ENCODE peak calls at places on chromosome 14, in seven cellular contexts. One of them, this sample, is unnamed.

GRCh38 chr14:39419272-39419671 is 13.0 kb downstream of the FBXO33 start:
- DNase-seq in HepG2: peak; percentile 35
- DNase-seq in H1: no peak
- DNase-seq in HCT116: no peak
- DNase-seq in K562: no peak
- DNase-seq in SK-N-SH: peak; percentile 6
- DNase-seq in GM12878: no peak
- DNase-seq in this sample: no peak

GRCh38 chr14:55412686-55413085 is 1.1 kb upstream of the ATG14 start:
- DNase-seq in HepG2: no peak
- DNase-seq in H1: no peak
- DNase-seq in HCT116: no peak
- DNase-seq in K562: no peak
- DNase-seq in SK-N-SH: no peak
- DNase-seq in GM12878: no peak
- DNase-seq in this sample: no peak

GRCh38 chr14:22265319-22266140 is 323.5 kb downstream of the DAD1 start:
- DNase-seq in HepG2: no peak
- DNase-seq in H1: no peak
- DNase-seq in HCT116: no peak
- DNase-seq in K562: no peak
- DNase-seq in SK-N-SH: no peak
- DNase-seq in GM12878: no peak
- DNase-seq in this sample: no peak

GRCh38 chr14:91835920-91836843 is 31.2 kb downstream of the TC2N start:
- DNase-seq in HepG2: no peak
- DNase-seq in H1: peak; percentile 92
- DNase-seq in HCT116: peak; percentile 56
- DNase-seq in K562: peak; percentile 89
- DNase-seq in SK-N-SH: peak; percentile 33
- DNase-seq in GM12878: no peak
- DNase-seq in this sample: no peak

GRCh38 chr14:31036552-31036951 is 10.4 kb upstream of the STRN3 start:
- DNase-seq in HepG2: no peak
- DNase-seq in H1: no peak
- DNase-seq in HCT116: no peak
- DNase-seq in K562: no peak
- DNase-seq in SK-N-SH: no peak
- DNase-seq in GM12878: no peak
- DNase-seq in this sample: no peak

GRCh38 chr14:22598099-22598895 is at the start of gene ABHD4:
- DNase-seq in HepG2: peak; percentile 79
- DNase-seq in H1: peak; percentile 92
- DNase-seq in HCT116: no peak
- DNase-seq in K562: peak; percentile 73
- DNase-seq in SK-N-SH: peak; percentile 89
- DNase-seq in GM12878: no peak
- DNase-seq in this sample: peak; percentile 79

GRCh38 chr14:75294649-75295033 is 16.0 kb downstream of the FOS start:
- DNase-seq in HepG2: no peak
- DNase-seq in H1: no peak
- DNase-seq in HCT116: no peak
- DNase-seq in K562: no peak
- DNase-seq in SK-N-SH: peak; percentile 66
- DNase-seq in GM12878: no peak
- DNase-seq in this sample: no peak

GRCh38 chr14:104805941-104806624 is 5.2 kb downstream of the ZBTB42 start:
- DNase-seq in HepG2: no peak
- DNase-seq in H1: no peak
- DNase-seq in HCT116: no peak
- DNase-seq in K562: no peak
- DNase-seq in SK-N-SH: peak; percentile 28
- DNase-seq in GM12878: no peak
- DNase-seq in this sample: no peak

GRCh38 chr14:90302529-90303303 is 29.0 kb downstream of the NRDE2 start:
- DNase-seq in HepG2: no peak
- DNase-seq in H1: no peak
- DNase-seq in HCT116: no peak
- DNase-seq in K562: no peak
- DNase-seq in SK-N-SH: no peak
- DNase-seq in GM12878: no peak
- DNase-seq in this sample: no peak

GRCh38 chr14:71319646-71320045 is 412.4 kb downstream of the PCNX1 start:
- DNase-seq in HepG2: no peak
- DNase-seq in H1: no peak
- DNase-seq in HCT116: no peak
- DNase-seq in K562: no peak
- DNase-seq in SK-N-SH: peak; percentile 22
- DNase-seq in GM12878: no peak
- DNase-seq in this sample: no peak

GRCh38 chr14:70821916-70822705 is 12.8 kb upstream of the MAP3K9 start:
- DNase-seq in HepG2: no peak
- DNase-seq in H1: peak; percentile 82
- DNase-seq in HCT116: no peak
- DNase-seq in K562: peak; percentile 27
- DNase-seq in SK-N-SH: peak; percentile 87
- DNase-seq in GM12878: no peak
- DNase-seq in this sample: peak; percentile 15

GRCh38 chr14:69712637-69713088 is 54.3 kb upstream of the SRSF5 start:
- DNase-seq in HepG2: no peak
- DNase-seq in H1: peak; percentile 69
- DNase-seq in HCT116: no peak
- DNase-seq in K562: no peak
- DNase-seq in SK-N-SH: no peak
- DNase-seq in GM12878: no peak
- DNase-seq in this sample: peak; percentile 41

GRCh38 chr14:94560782-94561655 is at the start of gene SERPINA4:
- DNase-seq in HepG2: peak; percentile 50
- DNase-seq in H1: no peak
- DNase-seq in HCT116: no peak
- DNase-seq in K562: no peak
- DNase-seq in SK-N-SH: no peak
- DNase-seq in GM12878: no peak
- DNase-seq in this sample: no peak

GRCh38 chr14:90491868-90492560 is 95.2 kb downstream of the CALM1 start:
- DNase-seq in HepG2: no peak
- DNase-seq in H1: no peak
- DNase-seq in HCT116: no peak
- DNase-seq in K562: no peak
- DNase-seq in SK-N-SH: peak; percentile 70
- DNase-seq in GM12878: no peak
- DNase-seq in this sample: no peak

GRCh38 chr14:77623201-77623600 is 6.8 kb upstream of the SPTLC2 start:
- DNase-seq in HepG2: no peak
- DNase-seq in H1: no peak
- DNase-seq in HCT116: no peak
- DNase-seq in K562: no peak
- DNase-seq in SK-N-SH: no peak
- DNase-seq in GM12878: no peak
- DNase-seq in this sample: no peak

GRCh38 chr14:92861856-92862807 is 60.8 kb upstream of the CHGA start:
- DNase-seq in HepG2: peak; percentile 30
- DNase-seq in H1: no peak
- DNase-seq in HCT116: no peak
- DNase-seq in K562: no peak
- DNase-seq in SK-N-SH: no peak
- DNase-seq in GM12878: no peak
- DNase-seq in this sample: no peak

GRCh38 chr14:101834387-101835165 is 73.1 kb downstream of the PPP2R5C start:
- DNase-seq in HepG2: no peak
- DNase-seq in H1: no peak
- DNase-seq in HCT116: no peak
- DNase-seq in K562: no peak
- DNase-seq in SK-N-SH: no peak
- DNase-seq in GM12878: no peak
- DNase-seq in this sample: no peak

GRCh38 chr14:101835166-101835557 is 73.7 kb downstream of the PPP2R5C start:
- DNase-seq in HepG2: no peak
- DNase-seq in H1: no peak
- DNase-seq in HCT116: no peak
- DNase-seq in K562: no peak
- DNase-seq in SK-N-SH: no peak
- DNase-seq in GM12878: no peak
- DNase-seq in this sample: no peak

GRCh38 chr14:101833045-101833444 is 71.5 kb downstream of the PPP2R5C start:
- DNase-seq in HepG2: no peak
- DNase-seq in H1: no peak
- DNase-seq in HCT116: no peak
- DNase-seq in K562: no peak
- DNase-seq in SK-N-SH: no peak
- DNase-seq in GM12878: no peak
- DNase-seq in this sample: no peak

GRCh38 chr14:101836131-101836530 is 74.6 kb downstream of the PPP2R5C start:
- DNase-seq in HepG2: no peak
- DNase-seq in H1: no peak
- DNase-seq in HCT116: no peak
- DNase-seq in K562: no peak
- DNase-seq in SK-N-SH: no peak
- DNase-seq in GM12878: no peak
- DNase-seq in this sample: peak; percentile 72

GRCh38 chr14:101835566-101835965 is 74.1 kb downstream of the PPP2R5C start:
- DNase-seq in HepG2: no peak
- DNase-seq in H1: no peak
- DNase-seq in HCT116: no peak
- DNase-seq in K562: no peak
- DNase-seq in SK-N-SH: no peak
- DNase-seq in GM12878: no peak
- DNase-seq in this sample: no peak
- TF ChIP-seq MAX in HepG2: no peak
- TF ChIP-seq MAX in H1: no peak
- TF ChIP-seq MAX in HCT116: no peak
- TF ChIP-seq MAX in K562: no peak
- TF ChIP-seq MAX in SK-N-SH: no peak
- TF ChIP-seq MAX in GM12878: no peak
- TF ChIP-seq MAX in this sample: no peak

GRCh38 chr14:100546051-100546443 is 41.2 kb downstream of the BEGAIN start:
- DNase-seq in HepG2: no peak
- DNase-seq in H1: peak; percentile 67
- DNase-seq in HCT116: no peak
- DNase-seq in K562: peak; percentile 87
- DNase-seq in SK-N-SH: no peak
- DNase-seq in GM12878: no peak
- DNase-seq in this sample: no peak
- H3K4me3 ChIP-seq in HepG2: no peak overlapping the region
- H3K4me3 ChIP-seq in H1: peak overlapping the region; percentile 49
- H3K4me3 ChIP-seq in HCT116: peak overlapping the region; percentile 29
- H3K4me3 ChIP-seq in K562: no peak overlapping the region
- H3K4me3 ChIP-seq in SK-N-SH: no peak overlapping the region
- H3K4me3 ChIP-seq in GM12878: no peak overlapping the region
- H3K4me3 ChIP-seq in this sample: no peak overlapping the region

DNA sequence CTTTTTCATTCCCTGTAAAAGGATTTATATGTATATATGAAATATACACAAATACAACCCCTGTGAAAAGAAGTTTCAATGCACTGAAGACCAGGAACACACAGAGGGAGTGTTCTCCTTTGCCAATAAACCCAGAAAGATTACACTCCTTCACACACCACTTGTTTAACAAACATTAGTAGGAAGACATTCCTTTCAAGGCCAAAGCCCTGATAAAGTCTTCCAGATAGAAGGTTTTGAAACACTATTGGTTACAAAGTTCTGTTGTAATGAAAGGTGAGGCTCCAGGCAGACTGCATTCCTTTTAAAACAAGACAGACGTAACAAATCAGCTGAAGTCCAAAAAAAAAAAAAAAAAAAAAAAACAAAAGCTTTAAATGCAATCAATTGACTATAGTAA is 81.0 kb downstream of the PTPN21 start:
- DNase-seq in HepG2: peak; percentile 29
- DNase-seq in H1: no peak
- DNase-seq in HCT116: no peak
- DNase-seq in K562: no peak
- DNase-seq in SK-N-SH: no peak
- DNase-seq in GM12878: no peak
- DNase-seq in this sample: no peak
- H2AFZ ChIP-seq in HepG2: no peak overlapping the region
- H2AFZ ChIP-seq in H1: no peak overlapping the region
- H2AFZ ChIP-seq in HCT116: no peak overlapping the region
- H2AFZ ChIP-seq in K562: no peak overlapping the region
- H2AFZ ChIP-seq in SK-N-SH: no peak overlapping the region
- H2AFZ ChIP-seq in GM12878: no peak overlapping the region
- H2AFZ ChIP-seq in this sample: no peak overlapping the region

GRCh38 chr14:95663226-95663797 is 22.9 kb upstream of the TCL1B start:
- DNase-seq in HepG2: no peak
- DNase-seq in H1: no peak
- DNase-seq in HCT116: no peak
- DNase-seq in K562: no peak
- DNase-seq in SK-N-SH: no peak
- DNase-seq in GM12878: peak; percentile 49
- DNase-seq in this sample: no peak

GRCh38 chr14:95664046-95664445 is 22.2 kb upstream of the TCL1B start:
- DNase-seq in HepG2: no peak
- DNase-seq in H1: no peak
- DNase-seq in HCT116: no peak
- DNase-seq in K562: no peak
- DNase-seq in SK-N-SH: no peak
- DNase-seq in GM12878: no peak
- DNase-seq in this sample: no peak

GRCh38 chr14:95659986-95660385 is 26.2 kb upstream of the TCL1B start:
- DNase-seq in HepG2: no peak
- DNase-seq in H1: no peak
- DNase-seq in HCT116: no peak
- DNase-seq in K562: no peak
- DNase-seq in SK-N-SH: peak; percentile 34
- DNase-seq in GM12878: no peak
- DNase-seq in this sample: no peak

GRCh38 chr14:95662376-95663186 is 23.6 kb upstream of the TCL1B start:
- DNase-seq in HepG2: no peak
- DNase-seq in H1: no peak
- DNase-seq in HCT116: no peak
- DNase-seq in K562: no peak
- DNase-seq in SK-N-SH: no peak
- DNase-seq in GM12878: peak; percentile 74
- DNase-seq in this sample: no peak

DNA sequence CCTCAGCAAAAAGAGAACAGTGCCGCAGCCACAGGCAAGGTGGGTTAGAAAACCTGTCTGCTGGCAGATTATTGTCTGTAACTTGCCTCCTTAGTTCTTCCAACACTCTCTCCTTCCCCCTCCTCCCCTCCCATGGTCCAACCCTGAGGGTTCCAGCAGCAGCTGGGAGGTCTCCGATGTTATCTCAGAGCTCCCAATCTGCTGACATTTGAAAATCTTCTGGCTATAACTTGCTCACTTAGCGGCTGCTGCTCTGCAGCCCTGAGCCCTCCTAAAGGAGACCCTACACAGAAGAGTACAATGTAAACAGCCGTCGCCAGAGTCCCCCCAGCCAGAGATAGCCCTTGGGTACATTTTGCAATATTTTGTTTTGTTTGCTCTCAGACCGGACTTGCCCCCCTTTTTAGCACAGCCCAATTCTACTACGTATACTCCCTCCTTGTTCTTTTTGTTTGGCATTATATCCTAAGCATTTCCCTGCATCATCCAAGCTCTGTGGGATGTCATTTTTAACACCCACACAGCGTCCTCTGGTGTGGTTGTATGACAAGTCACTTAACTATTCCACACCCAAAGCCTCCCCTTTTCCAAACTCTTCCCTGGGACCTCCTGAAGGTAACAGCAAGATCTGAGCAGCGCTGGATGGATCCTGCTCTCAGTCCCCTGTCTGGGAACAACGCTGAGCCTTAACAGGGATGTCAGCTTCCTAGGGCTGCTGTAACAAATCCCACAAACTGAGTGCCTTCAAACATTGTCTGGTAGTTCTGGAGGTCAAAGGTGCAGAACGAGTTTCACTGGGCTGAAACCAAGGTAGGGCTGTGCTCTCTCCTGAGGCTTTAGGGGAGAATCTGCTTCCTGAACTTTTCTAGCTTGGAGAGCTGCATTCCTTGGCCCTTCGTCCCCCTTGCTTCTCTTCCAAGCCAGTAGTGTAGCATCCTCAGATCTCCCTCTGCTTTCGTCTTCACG is 25.4 kb upstream of the TCL1B start:
- DNase-seq in HepG2: no peak
- DNase-seq in H1: no peak
- DNase-seq in HCT116: no peak
- DNase-seq in K562: no peak
- DNase-seq in SK-N-SH: peak; percentile 36
- DNase-seq in GM12878: no peak
- DNase-seq in this sample: no peak
- TF ChIP-seq MAX in HepG2: no peak
- TF ChIP-seq MAX in H1: no peak
- TF ChIP-seq MAX in HCT116: no peak
- TF ChIP-seq MAX in K562: no peak
- TF ChIP-seq MAX in SK-N-SH: no peak
- TF ChIP-seq MAX in GM12878: no peak
- TF ChIP-seq MAX in this sample: no peak